ENCODE peak calls at places on chromosomes 2 and 18, in four cellular contexts. One of them, this sample, is unnamed.

GRCh38 chr2:149145314-149146295 is 107.1 kb downstream of the LYPD6B start:
- DNase-seq in SK-N-SH: peak
- DNase-seq in GM12878: no peak
- DNase-seq in HL-60: no peak
- DNase-seq in this sample: no peak

GRCh38 chr18:48861181-48861715 is 89.5 kb downstream of the SMAD7 start:
- DNase-seq in SK-N-SH: no peak
- DNase-seq in GM12878: no peak
- DNase-seq in HL-60: no peak
- DNase-seq in this sample: no peak

GRCh38 chr2:63827749-63828148 is 13.9 kb upstream of the UGP2 start:
- DNase-seq in SK-N-SH: no peak
- DNase-seq in GM12878: no peak
- DNase-seq in HL-60: no peak
- DNase-seq in this sample: peak

GRCh38 chr2:42055573-42056514 is 8.0 kb downstream of the PKDCC start:
- DNase-seq in SK-N-SH: no peak
- DNase-seq in GM12878: no peak
- DNase-seq in HL-60: no peak
- DNase-seq in this sample: no peak

GRCh38 chr2:85778646-85779364 is 25.0 kb downstream of the ATOH8 start:
- DNase-seq in SK-N-SH: no peak
- DNase-seq in GM12878: no peak
- DNase-seq in HL-60: no peak
- DNase-seq in this sample: no peak

GRCh38 chr18:59514193-59514592 is 155.1 kb upstream of the LMAN1 start:
- DNase-seq in SK-N-SH: no peak
- DNase-seq in GM12878: no peak
- DNase-seq in HL-60: no peak
- DNase-seq in this sample: peak

GRCh38 chr2:144678741-144679140 is 158.8 kb upstream of the ZEB2 start:
- DNase-seq in SK-N-SH: no peak
- DNase-seq in GM12878: no peak
- DNase-seq in HL-60: no peak
- DNase-seq in this sample: no peak

GRCh38 chr2:15776992-15777702 is 163.2 kb upstream of the MYCN start:
- DNase-seq in SK-N-SH: no peak
- DNase-seq in GM12878: no peak
- DNase-seq in HL-60: no peak
- DNase-seq in this sample: no peak

GRCh38 chr2:27886322-27886721 is 3.9 kb downstream of the RBKS start:
- DNase-seq in SK-N-SH: no peak
- DNase-seq in GM12878: no peak
- DNase-seq in HL-60: no peak
- DNase-seq in this sample: no peak

GRCh38 chr18:29383311-29384273 is 1206.7 kb upstream of the CDH2 start:
- DNase-seq in SK-N-SH: no peak
- DNase-seq in GM12878: peak
- DNase-seq in HL-60: no peak
- DNase-seq in this sample: no peak

GRCh38 chr2:134206573-134206972 is 47.3 kb upstream of the MGAT5 start:
- DNase-seq in SK-N-SH: no peak
- DNase-seq in GM12878: no peak
- DNase-seq in HL-60: no peak
- DNase-seq in this sample: peak

GRCh38 chr2:101533611-101534601 is 59.0 kb upstream of the RFX8 start:
- DNase-seq in SK-N-SH: no peak
- DNase-seq in GM12878: no peak
- DNase-seq in HL-60: peak
- DNase-seq in this sample: peak

GRCh38 chr2:130370490-130370889 is 14.6 kb downstream of the PTPN18 start:
- DNase-seq in SK-N-SH: no peak
- DNase-seq in GM12878: no peak
- DNase-seq in HL-60: no peak
- DNase-seq in this sample: no peak

GRCh38 chr18:79610461-79611039 is 69.1 kb upstream of the CTDP1 start:
- DNase-seq in SK-N-SH: no peak
- DNase-seq in GM12878: no peak
- DNase-seq in HL-60: no peak
- DNase-seq in this sample: no peak

GRCh38 chr2:39996653-39997080 is 217.6 kb upstream of the THUMPD2 start:
- DNase-seq in SK-N-SH: no peak
- DNase-seq in GM12878: no peak
- DNase-seq in HL-60: no peak
- DNase-seq in this sample: peak

GRCh38 chr2:147449323-147450080 is 395.3 kb upstream of the ACVR2A start:
- DNase-seq in SK-N-SH: peak
- DNase-seq in GM12878: no peak
- DNase-seq in HL-60: no peak
- DNase-seq in this sample: no peak

GRCh38 chr2:12076810-12077209 is 330.4 kb downstream of the LPIN1 start:
- DNase-seq in SK-N-SH: peak
- DNase-seq in GM12878: no peak
- DNase-seq in HL-60: no peak
- DNase-seq in this sample: no peak

GRCh38 chr2:230575640-230576324 is 136.9 kb upstream of the CAB39 start:
- DNase-seq in SK-N-SH: no peak
- DNase-seq in GM12878: no peak
- DNase-seq in HL-60: peak
- DNase-seq in this sample: no peak

GRCh38 chr2:17587469-17587868 is 47.0 kb downstream of the VSNL1 start:
- DNase-seq in SK-N-SH: no peak
- DNase-seq in GM12878: no peak
- DNase-seq in HL-60: no peak
- DNase-seq in this sample: no peak

GRCh38 chr2:163665817-163666216 is 70.0 kb downstream of the FIGN start:
- DNase-seq in SK-N-SH: no peak
- DNase-seq in GM12878: no peak
- DNase-seq in HL-60: no peak
- DNase-seq in this sample: peak

GRCh38 chr2:208556954-208557601 is 150.5 kb downstream of the PTH2R start:
- DNase-seq in SK-N-SH: peak
- DNase-seq in GM12878: no peak
- DNase-seq in HL-60: no peak
- DNase-seq in this sample: no peak

GRCh38 chr18:2554671-2555070 is 16.6 kb downstream of the METTL4 start:
- DNase-seq in SK-N-SH: no peak
- DNase-seq in GM12878: no peak
- DNase-seq in HL-60: no peak
- DNase-seq in this sample: peak

GRCh38 chr2:3280683-3281520 is 96.7 kb downstream of the EIPR1 start:
- DNase-seq in SK-N-SH: no peak
- DNase-seq in GM12878: no peak
- DNase-seq in HL-60: no peak
- DNase-seq in this sample: no peak

GRCh38 chr18:78517328-78517727 is 462.3 kb upstream of the SALL3 start:
- DNase-seq in SK-N-SH: no peak
- DNase-seq in GM12878: no peak
- DNase-seq in HL-60: no peak
- DNase-seq in this sample: no peak

GRCh38 chr18:59047992-59048363 is 91.7 kb upstream of the SEC11C start:
- DNase-seq in SK-N-SH: no peak
- DNase-seq in GM12878: no peak
- DNase-seq in HL-60: no peak
- DNase-seq in this sample: no peak

GRCh38 chr18:76364282-76365259 is 130.5 kb downstream of the ZNF516 start:
- DNase-seq in SK-N-SH: no peak
- DNase-seq in GM12878: peak
- DNase-seq in HL-60: no peak
- DNase-seq in this sample: no peak

GRCh38 chr18:13261658-13262357 is 43.2 kb downstream of the LDLRAD4 start:
- DNase-seq in SK-N-SH: no peak
- DNase-seq in GM12878: no peak
- DNase-seq in HL-60: no peak
- DNase-seq in this sample: no peak

GRCh38 chr2:183264890-183265535 is 140.8 kb downstream of the NUP35 start:
- DNase-seq in SK-N-SH: no peak
- DNase-seq in GM12878: no peak
- DNase-seq in HL-60: no peak
- DNase-seq in this sample: no peak

GRCh38 chr2:29223851-29224692 is 108.9 kb downstream of the CLIP4 start:
- DNase-seq in SK-N-SH: peak
- DNase-seq in GM12878: no peak
- DNase-seq in HL-60: no peak
- DNase-seq in this sample: peak
- TF ChIP-seq POLR2AphosphoS5 in SK-N-SH: no peak
- TF ChIP-seq POLR2AphosphoS5 in GM12878: no peak
- TF ChIP-seq POLR2AphosphoS5 in HL-60: no peak
- TF ChIP-seq POLR2AphosphoS5 in this sample: no peak

DNA sequence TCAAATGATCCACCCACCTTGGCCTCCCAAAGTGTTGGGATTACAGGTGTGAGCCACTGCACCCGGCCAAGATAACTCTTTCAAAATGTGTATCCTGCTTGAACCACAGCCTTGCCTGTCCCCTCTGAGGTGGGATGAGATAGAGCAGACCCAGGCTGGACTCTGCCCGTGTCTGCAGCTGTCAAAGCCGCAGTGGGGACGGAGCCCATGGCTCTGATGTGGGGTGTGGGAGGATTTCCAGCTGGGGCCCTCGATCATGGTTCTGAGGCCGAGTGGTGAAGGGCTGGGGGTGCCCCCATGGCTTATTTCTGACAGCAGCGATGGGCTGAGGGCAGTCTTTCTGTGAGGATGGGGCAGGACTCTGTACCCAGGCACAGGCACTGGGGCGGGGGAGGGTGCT is 104.5 kb downstream of the DGKD start:
- DNase-seq in SK-N-SH: no peak
- DNase-seq in GM12878: no peak
- DNase-seq in HL-60: no peak
- DNase-seq in this sample: no peak
- TF ChIP-seq POLR2AphosphoS5 in SK-N-SH: no peak
- TF ChIP-seq POLR2AphosphoS5 in GM12878: no peak
- TF ChIP-seq POLR2AphosphoS5 in HL-60: no peak
- TF ChIP-seq POLR2AphosphoS5 in this sample: no peak

GRCh38 chr2:174012347-174013309 is 47.5 kb upstream of the SP3 start:
- DNase-seq in SK-N-SH: no peak
- DNase-seq in GM12878: no peak
- DNase-seq in HL-60: no peak
- DNase-seq in this sample: peak
- TF ChIP-seq POLR2AphosphoS5 in SK-N-SH: no peak
- TF ChIP-seq POLR2AphosphoS5 in GM12878: no peak
- TF ChIP-seq POLR2AphosphoS5 in HL-60: no peak
- TF ChIP-seq POLR2AphosphoS5 in this sample: peak

GRCh38 chr18:61892683-61893303 is at the start of gene RNF152:
- DNase-seq in SK-N-SH: peak
- DNase-seq in GM12878: no peak
- DNase-seq in HL-60: no peak
- DNase-seq in this sample: peak
- TF ChIP-seq POLR2AphosphoS5 in SK-N-SH: no peak
- TF ChIP-seq POLR2AphosphoS5 in GM12878: no peak
- TF ChIP-seq POLR2AphosphoS5 in HL-60: no peak
- TF ChIP-seq POLR2AphosphoS5 in this sample: no peak

GRCh38 chr2:20525041-20526035 is 78.5 kb downstream of the RHOB start:
- DNase-seq in SK-N-SH: no peak
- DNase-seq in GM12878: peak
- DNase-seq in HL-60: no peak
- DNase-seq in this sample: no peak
- TF ChIP-seq POLR2AphosphoS5 in SK-N-SH: no peak
- TF ChIP-seq POLR2AphosphoS5 in GM12878: peak
- TF ChIP-seq POLR2AphosphoS5 in HL-60: no peak
- TF ChIP-seq POLR2AphosphoS5 in this sample: no peak